ENCODE peak calls at places on chromosomes 13 and 19, in ten cellular contexts. U, J, F, D, H, G, M, O, K and Y are unnamed samples.

GRCh38 chr19:54521022-54521859 is 18.6 kb downstream of the LAIR2 start:
- DNase-seq in U (no peak), J (no peak), F (no peak), D (peak; percentile 49), H (peak; percentile 40), G (peak; percentile 59), M (no peak), O (no peak), K (peak; percentile 73), Y (peak; percentile 10)

GRCh38 chr13:50071399-50071798 is 56.2 kb downstream of the KCNRG start:
- DNase-seq in U (no peak), J (no peak), F (peak; percentile 28), D (no peak), H (peak; percentile 50), G (no peak), M (no peak), O (no peak), K (no peak), Y (no peak)

GRCh38 chr13:110458594-110459365 is 102.7 kb downstream of the RAB20 start:
- DNase-seq in U (no peak), J (no peak), F (no peak), D (no peak), H (no peak), G (no peak), M (no peak), O (no peak), K (no peak), Y (no peak)

GRCh38 chr13:94112227-94112626 is 367.3 kb downstream of the DCT start:
- DNase-seq in U (no peak), J (no peak), F (peak; percentile 97), D (no peak), H (peak; percentile 95), G (no peak), M (no peak), O (no peak), K (no peak), Y (no peak)

GRCh38 chr13:114143806-114144605 is 11.6 kb upstream of the RASA3 start:
- DNase-seq in U (no peak), J (no peak), F (no peak), D (peak; percentile 76), H (no peak), G (peak; percentile 85), M (no peak), O (no peak), K (peak; percentile 10), Y (no peak)

GRCh38 chr13:43948059-43948458 is 68.4 kb downstream of the LACC1 start:
- DNase-seq in U (no peak), J (no peak), F (no peak), D (no peak), H (no peak), G (no peak), M (no peak), O (no peak), K (no peak), Y (no peak)

GRCh38 chr19:5789886-5790572 is 934 bp downstream of the DUS3L start:
- DNase-seq in U (no peak), J (no peak), F (no peak), D (no peak), H (no peak), G (no peak), M (no peak), O (no peak), K (no peak), Y (no peak)

GRCh38 chr19:6064016-6064702 is 46.1 kb downstream of the RFX2 start:
- DNase-seq in U (no peak), J (no peak), F (no peak), D (no peak), H (no peak), G (no peak), M (no peak), O (no peak), K (no peak), Y (no peak)

GRCh38 chr13:112791662-112792440 is 102.0 kb downstream of the ATP11A start:
- DNase-seq in U (no peak), J (no peak), F (no peak), D (no peak), H (no peak), G (no peak), M (no peak), O (no peak), K (peak; percentile 11), Y (no peak)

GRCh38 chr19:13839193-13839937 is 37.6 kb upstream of the NANOS3 start:
- DNase-seq in U (peak; percentile 85), J (no peak), F (peak; percentile 83), D (peak; percentile 96), H (peak; percentile 85), G (peak; percentile 92), M (peak; percentile 86), O (peak; percentile 35), K (peak; percentile 92), Y (no peak)

GRCh38 chr19:57633832-57634131 is 814 bp downstream of the ZNF211 start:
- DNase-seq in U (no peak), J (no peak), F (no peak), D (no peak), H (no peak), G (no peak), M (no peak), O (no peak), K (no peak), Y (no peak)

GRCh38 chr13:99605417-99606321 is 104.4 kb downstream of the TM9SF2 start:
- DNase-seq in U (peak; percentile 17), J (no peak), F (no peak), D (peak; percentile 69), H (peak; percentile 79), G (peak; percentile 64), M (peak; percentile 23), O (no peak), K (peak; percentile 67), Y (no peak)

GRCh38 chr13:44063881-44064280 is 184.2 kb downstream of the LACC1 start:
- DNase-seq in U (no peak), J (no peak), F (no peak), D (no peak), H (no peak), G (no peak), M (no peak), O (no peak), K (no peak), Y (no peak)